ENCODE peak calls at places on chromosomes 16 and 17, in four cellular contexts. P is psoas muscle, L is cardiac muscle cell, S is RWPE2. X is an unnamed sample. For H3K36me3, the result is how much of the 10 kb centered on the place peaks cover.

GRCh38 chr17:82918508-82918907 is 78.7 kb upstream of the ZNF750 start:
- DNase-seq in S (no peak), L (no peak), P (no peak), X (no peak)

GRCh38 chr17:28488154-28488883 is 14.9 kb downstream of the SLC13A2 start:
- DNase-seq in S (no peak), P (no peak), L (no peak), X (no peak)

GRCh38 chr17:48335858-48336500 is 94.0 kb downstream of the SKAP1 start:
- DNase-seq in S (no peak), L (peak), P (no peak), X (no peak)

GRCh38 chr16:80337786-80338185 is 203.0 kb upstream of the DYNLRB2 start:
- DNase-seq in S (no peak), P (no peak), L (no peak), X (no peak)

GRCh38 chr17:83013779-83014117 is 65.7 kb upstream of the METRNL start:
- DNase-seq in P (no peak), S (no peak), L (no peak), X (no peak)

GRCh38 chr17:78040561-78041400 is 82.3 kb downstream of the TNRC6C start:
- DNase-seq in L (no peak), P (peak), S (no peak), X (no peak)

GRCh38 chr17:79915850-79916430 is 76.7 kb upstream of the CBX4 start:
- DNase-seq in L (peak), P (peak), S (peak), X (no peak)

GRCh38 chr17:48545022-48545376 is at the start of gene HOXB2:
- DNase-seq in S (no peak), P (no peak), L (peak), X (no peak)

GRCh38 chr17:21272881-21273839 is 11.4 kb upstream of the MAP2K3 start:
- DNase-seq in P (no peak), L (no peak), S (no peak), X (no peak)

GRCh38 chr17:54754560-54754959 is 146.1 kb upstream of the TOM1L1 start:
- DNase-seq in L (no peak), S (no peak), P (no peak), X (no peak)

GRCh38 chr17:58447039-58447975 is 30.0 kb upstream of the RNF43 start:
- DNase-seq in L (peak), P (peak), S (peak), X (peak)

GRCh38 chr16:75219838-75220237 is 1.1 kb downstream of the CTRB1 start:
- DNase-seq in S (no peak), P (no peak), L (no peak), X (no peak)

GRCh38 chr17:40015005-40015997 is at the start of gene CSF3:
- DNase-seq in S (no peak), L (no peak), P (peak), X (no peak)

GRCh38 chr16:58814348-58814801 is 80.3 kb upstream of the GOT2 start:
- DNase-seq in S (no peak), L (peak), P (no peak), X (no peak)

GRCh38 chr17:32265896-32266388 is 310 bp downstream of the RHBDL3 start:
- DNase-seq in L (no peak), P (no peak), S (no peak), X (no peak)

GRCh38 chr17:42110301-42111264 is 1.9 kb downstream of the DHX58 start:
- DNase-seq in P (no peak), S (no peak), L (no peak), X (no peak)

GRCh38 chr16:89553733-89554132 is 6.7 kb upstream of the RPL13 start:
- DNase-seq in P (no peak), L (no peak), S (peak), X (no peak)

GRCh38 chr16:23838485-23839142 is 2.8 kb downstream of the PRKCB start:
- DNase-seq in S (no peak), P (no peak), L (no peak), X (no peak)

GRCh38 chr17:65131946-65132345 is 5.2 kb upstream of the RGS9 start:
- DNase-seq in P (no peak), S (no peak), L (no peak), X (no peak)

GRCh38 chr17:61204456-61204855 is 195.2 kb upstream of the TBX2 start:
- DNase-seq in S (no peak), L (no peak), P (no peak), X (no peak)

GRCh38 chr17:80749611-80750010 is 205.0 kb downstream of the RPTOR start:
- DNase-seq in L (no peak), P (no peak), S (no peak), X (no peak)

DNA sequence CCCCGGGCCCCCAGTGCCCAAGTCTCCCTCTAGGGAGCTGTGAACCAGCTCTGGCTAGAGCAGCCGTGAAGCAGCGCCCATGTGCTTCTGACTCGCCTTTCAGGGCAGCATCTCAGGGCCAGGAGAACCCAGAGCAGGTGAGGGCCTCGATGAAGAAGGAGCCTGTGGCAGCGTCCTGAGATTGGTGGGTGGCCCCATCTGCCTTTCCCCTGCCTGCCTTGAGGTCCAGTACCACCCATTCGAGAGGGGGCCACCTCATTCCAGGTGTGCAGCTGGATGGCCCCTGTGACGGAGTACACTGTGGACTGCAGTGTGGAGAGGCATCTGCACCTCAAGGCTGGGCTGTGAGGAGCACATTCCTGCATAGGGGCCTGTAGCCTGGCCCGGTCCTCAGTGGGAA is 167.3 kb upstream of the ZNF267 start:
- DNase-seq in S (no peak), L (no peak), P (no peak), X (no peak)
- H3K36me3 ChIP-seq in S (half or more), L (under half), P (under half), X (under half)

DNA sequence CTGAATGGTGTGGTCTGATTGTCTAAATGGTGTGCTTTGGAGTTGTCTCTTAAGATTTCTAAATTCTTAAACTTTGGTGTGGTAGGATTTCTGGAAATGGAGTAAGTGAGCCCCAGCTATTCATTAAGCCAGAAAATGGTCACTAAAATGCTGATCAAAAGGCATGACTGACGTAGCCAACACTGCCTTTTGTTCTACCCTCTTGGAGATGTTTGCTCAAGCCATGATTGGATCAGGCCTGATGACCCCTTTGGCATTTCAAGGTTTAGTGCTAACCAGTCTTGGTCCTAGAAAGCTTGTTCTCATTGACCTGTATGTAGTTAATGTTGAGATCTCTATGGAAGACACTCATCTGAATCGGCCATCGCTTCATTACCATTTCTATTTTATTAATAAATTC is 68.0 kb downstream of the KNOP1 start:
- DNase-seq in P (no peak), L (no peak), S (no peak), X (no peak)
- H3K36me3 ChIP-seq in P (half or more), L (under half), S (under half), X (under half)

GRCh38 chr17:49616086-49616485 is 40.4 kb downstream of the NXPH3 start:
- DNase-seq in P (no peak), L (no peak), S (no peak), X (no peak)
- H3K36me3 ChIP-seq in P (half or more), L (under half), S (half or more), X (under half)

DNA sequence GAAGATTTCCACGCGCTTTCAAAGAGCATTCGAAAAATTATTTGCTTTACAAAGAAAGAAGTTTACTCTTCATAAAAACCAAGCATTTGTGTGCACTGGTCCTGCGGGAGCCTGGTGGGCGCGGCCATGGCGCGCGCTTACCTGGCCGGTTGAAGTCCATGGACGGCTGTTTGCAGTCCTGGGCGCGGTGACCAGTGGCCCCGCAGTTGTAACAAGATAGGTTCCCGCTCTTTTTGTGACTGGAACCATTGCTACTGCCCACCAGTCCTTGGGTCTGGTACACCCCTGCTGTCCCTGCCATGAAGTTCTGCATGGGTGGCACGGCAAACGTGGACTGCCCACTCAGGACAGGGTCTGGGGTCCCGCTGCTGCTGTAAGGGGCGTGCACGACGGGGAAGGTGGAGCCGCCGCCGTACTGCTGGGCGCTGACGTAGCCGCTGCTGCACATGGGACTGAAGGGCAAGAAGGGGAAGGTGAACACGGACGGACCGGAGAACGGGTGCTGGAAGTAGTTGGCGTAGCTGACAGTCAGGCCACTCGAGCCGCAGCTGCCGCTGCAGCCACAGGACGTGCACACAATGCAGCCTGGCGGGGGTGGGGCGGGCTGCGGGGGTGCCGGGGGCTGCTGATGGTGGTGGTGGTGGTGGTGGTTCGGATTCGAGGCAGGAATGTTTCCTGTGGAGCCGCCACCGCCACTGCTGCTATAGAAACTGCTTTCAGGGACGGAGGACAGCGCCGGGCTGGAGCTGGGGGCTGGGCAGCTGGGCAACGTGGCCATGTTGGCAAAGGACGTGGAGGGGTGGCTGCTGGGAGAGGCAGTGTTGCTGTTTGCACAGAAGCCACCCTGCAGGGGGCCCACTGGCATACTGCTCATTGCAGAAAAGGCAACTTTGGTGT is 19.5 kb downstream of the MAP1LC3B start:
- DNase-seq in P (no peak), L (no peak), S (no peak), X (no peak)
- H3K36me3 ChIP-seq in P (half or more), L (under half), S (half or more), X (under half)